ENCODE peak calls at places on chromosomes 3 and 15, in four cellular contexts. S is neuronal stem cell, V is HCT116, T is mammary epithelial cell. Z is an unnamed sample.

GRCh38 chr3:107366766-107367165 is 10.5 kb upstream of the CCDC54 start:
- DNase-seq in S (no peak), V (no peak), T (no peak), Z (no peak)

GRCh38 chr3:156818890-156819289 is 7.3 kb upstream of the LEKR1 start:
- DNase-seq in S (no peak), V (peak; percentile 59), T (peak; percentile 83), Z (peak; percentile 88)

GRCh38 chr3:64728994-64729393 is 41.2 kb upstream of the ADAMTS9 start:
- DNase-seq in S (no peak), V (no peak), T (no peak), Z (no peak)

GRCh38 chr3:195023576-195023975 is 247.4 kb downstream of the XXYLT1 start:
- DNase-seq in S (no peak), V (no peak), T (no peak), Z (no peak)

GRCh38 chr3:11671648-11672100 is 28.0 kb upstream of the VGLL4 start:
- DNase-seq in S (no peak), V (peak; percentile 3), T (no peak), Z (peak; percentile 74)

GRCh38 chr3:16372362-16373269 is 107.6 kb downstream of the OXNAD1 start:
- DNase-seq in S (no peak), V (no peak), T (no peak), Z (peak; percentile 10)

GRCh38 chr3:63918321-63918720 is 6.1 kb upstream of the SCAANT1 start:
- DNase-seq in S (no peak), V (no peak), T (no peak), Z (peak; percentile 80)

GRCh38 chr3:49410844-49411549 is 779 bp downstream of the RHOA start:
- DNase-seq in S (no peak), V (no peak), T (peak; percentile 39), Z (peak; percentile 77)

GRCh38 chr15:68578175-68578959 is 426 bp upstream of the CORO2B start:
- DNase-seq in S (no peak), V (no peak), T (peak; percentile 33), Z (peak; percentile 88)

GRCh38 chr3:161345023-161345422 is 26.3 kb downstream of the SPTSSB start:
- DNase-seq in S (no peak), V (no peak), T (no peak), Z (no peak)

GRCh38 chr15:39918688-39919385 is 1.2 kb downstream of the GPR176 start:
- DNase-seq in S (no peak), V (no peak), T (peak; percentile 74), Z (peak; percentile 85)

GRCh38 chr3:14297784-14298236 is 104.6 kb upstream of the SLC6A6 start:
- DNase-seq in S (no peak), V (no peak), T (peak; percentile 63), Z (peak; percentile 23)

GRCh38 chr15:48406240-48406891 is 75.1 kb downstream of the DUT start:
- DNase-seq in S (no peak), V (no peak), T (no peak), Z (no peak)

GRCh38 chr3:157618075-157618760 is 115.0 kb upstream of the VEPH1 start:
- DNase-seq in S (peak; percentile 43), V (peak; percentile 61), T (peak; percentile 79), Z (peak; percentile 73)

GRCh38 chr15:99475754-99476412 is 89.9 kb upstream of the MEF2A start:
- DNase-seq in S (no peak), V (no peak), T (no peak), Z (no peak)

GRCh38 chr15:57592426-57592825 is 722 bp downstream of the MYZAP start:
- DNase-seq in S (no peak), V (no peak), T (no peak), Z (no peak)

GRCh38 chr15:59138243-59138642 is 33.3 kb downstream of the CCNB2 start:
- DNase-seq in S (peak; percentile 6), V (peak; percentile 46), T (no peak), Z (peak; percentile 60)

GRCh38 chr3:53218136-53218535 is 37.7 kb downstream of the TKT start:
- DNase-seq in S (no peak), V (no peak), T (no peak), Z (no peak)

GRCh38 chr3:119019767-119020518 is 14.7 kb downstream of the IGSF11 start:
- DNase-seq in S (no peak), V (no peak), T (no peak), Z (no peak)

GRCh38 chr15:89662893-89663673 is 7.8 kb upstream of the KIF7 start:
- DNase-seq in S (no peak), V (no peak), T (peak; percentile 76), Z (peak; percentile 98)

GRCh38 chr15:88648357-88649214 is 9.8 kb downstream of the ISG20 start:
- DNase-seq in S (no peak), V (no peak), T (peak; percentile 47), Z (peak; percentile 36)

GRCh38 chr15:39411102-39411989 is 169.5 kb upstream of the THBS1 start:
- DNase-seq in S (no peak), V (no peak), T (peak; percentile 90), Z (peak; percentile 50)

GRCh38 chr3:7307410-7307809 is 446.5 kb downstream of the GRM7 start:
- DNase-seq in S (no peak), V (no peak), T (peak; percentile 20), Z (no peak)

GRCh38 chr3:119304201-119304713 is 10.1 kb downstream of the ARHGAP31 start:
- DNase-seq in S (no peak), V (no peak), T (peak; percentile 11), Z (peak; percentile 73)

GRCh38 chr15:79192462-79193036 is 90.0 kb upstream of the ANKRD34C start:
- DNase-seq in S (no peak), V (no peak), T (no peak), Z (peak; percentile 25)

GRCh38 chr3:11749486-11749885 is 97.2 kb downstream of the TAMM41 start:
- DNase-seq in S (no peak), V (no peak), T (no peak), Z (peak; percentile 64)

GRCh38 chr15:96053039-96054021 is 277.2 kb upstream of the NR2F2 start:
- DNase-seq in S (peak; percentile 30), V (peak; percentile 16), T (peak; percentile 16), Z (peak; percentile 9)

GRCh38 chr3:146160233-146160963 is 586 bp downstream of the PLOD2 start:
- DNase-seq in S (peak; percentile 61), V (peak; percentile 57), T (peak; percentile 83), Z (peak; percentile 94)

GRCh38 chr3:46001178-46001577 is 5.6 kb upstream of the FYCO1 start:
- DNase-seq in S (no peak), V (no peak), T (no peak), Z (no peak)

GRCh38 chr15:38554354-38554753 is 10.3 kb downstream of the RASGRP1 start:
- DNase-seq in S (no peak), V (no peak), T (no peak), Z (no peak)

GRCh38 chr3:24123596-24123995 is 178.5 kb downstream of the NR1D2 start:
- DNase-seq in S (no peak), V (no peak), T (no peak), Z (peak; percentile 59)

GRCh38 chr3:55664387-55664786 is 177.3 kb upstream of the WNT5A start:
- DNase-seq in S (peak; percentile 55), V (no peak), T (no peak), Z (no peak)

GRCh38 chr15:39432935-39433334 is 147.9 kb upstream of the THBS1 start:
- DNase-seq in S (no peak), V (no peak), T (no peak), Z (no peak)

GRCh38 chr3:116007000-116007399 is 383.7 kb downstream of the GAP43 start:
- DNase-seq in S (no peak), V (no peak), T (no peak), Z (peak; percentile 14)

GRCh38 chr15:68209735-68210408 is 4.7 kb upstream of the CALML4 start:
- DNase-seq in S (no peak), V (no peak), T (no peak), Z (no peak)

GRCh38 chr3:5227812-5228211 is 40.3 kb downstream of the EDEM1 start:
- DNase-seq in S (no peak), V (no peak), T (no peak), Z (peak; percentile 48)

GRCh38 chr3:109685084-109686079 is 348.0 kb upstream of the DPPA4 start:
- DNase-seq in S (no peak), V (peak; percentile 93), T (peak; percentile 96), Z (peak; percentile 100)

GRCh38 chr15:23372284-23372683 is 17.7 kb downstream of the GOLGA8S start:
- DNase-seq in S (no peak), V (no peak), T (no peak), Z (no peak)
- H3K9ac ChIP-seq in S (no peak overlapping the region), V (no peak overlapping the region), T (no peak overlapping the region), Z (no peak overlapping the region)

DNA sequence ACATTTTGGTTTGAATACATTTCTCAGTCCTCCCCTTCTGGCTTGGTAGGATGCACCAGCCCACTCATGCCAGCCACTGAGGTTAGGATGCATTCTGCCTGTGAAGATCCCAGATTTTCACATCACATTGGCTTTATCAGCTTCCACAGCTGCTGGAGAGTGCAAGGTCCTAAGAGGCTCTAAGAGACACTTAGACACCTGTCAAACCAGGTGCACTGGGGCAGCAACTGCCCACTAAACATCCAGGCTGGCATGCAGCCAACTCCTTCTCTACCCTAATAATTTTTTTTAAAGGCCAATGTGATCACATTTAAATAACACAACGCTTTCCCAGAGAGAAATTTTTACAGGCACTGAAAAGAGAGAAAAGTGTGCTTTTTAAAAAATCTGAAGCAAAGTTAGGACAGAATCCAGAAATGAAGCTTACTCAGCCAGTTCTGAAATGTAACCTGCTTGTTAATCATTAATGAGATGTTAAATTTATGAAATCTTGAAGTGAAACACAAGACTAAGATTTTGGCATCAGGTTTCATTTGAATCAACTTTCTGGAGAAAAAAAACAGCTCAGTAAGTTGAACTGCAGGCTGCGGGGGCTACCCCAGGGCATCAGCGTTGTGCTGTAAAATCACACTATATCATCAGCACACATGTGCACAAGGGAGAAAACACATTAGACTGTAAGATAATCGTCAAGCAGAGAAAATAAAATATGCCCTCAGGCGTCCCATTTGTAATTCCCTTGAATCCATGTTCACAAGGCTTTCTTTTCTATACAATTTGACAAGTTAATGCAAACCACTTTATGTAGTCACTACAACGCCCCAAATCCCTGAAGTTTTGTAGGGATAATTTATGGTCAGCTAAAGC is 312.9 kb downstream of the ZBBX start:
- DNase-seq in S (no peak), V (no peak), T (no peak), Z (no peak)
- H3K4me3 ChIP-seq in S (no peak overlapping the region), V (no peak overlapping the region), T (no peak overlapping the region), Z (no peak overlapping the region)

GRCh38 chr3:105860649-105861048 is 8.2 kb downstream of the CBLB start:
- DNase-seq in S (no peak), V (no peak), T (no peak), Z (no peak)
- H3K36me3 ChIP-seq in S (peaks cover 81% of the 10 kb centered on the region), V (no peaks in the 10 kb centered on the region), T (peaks cover 3% of the 10 kb centered on the region), Z (peaks cover 68% of the 10 kb centered on the region)

DNA sequence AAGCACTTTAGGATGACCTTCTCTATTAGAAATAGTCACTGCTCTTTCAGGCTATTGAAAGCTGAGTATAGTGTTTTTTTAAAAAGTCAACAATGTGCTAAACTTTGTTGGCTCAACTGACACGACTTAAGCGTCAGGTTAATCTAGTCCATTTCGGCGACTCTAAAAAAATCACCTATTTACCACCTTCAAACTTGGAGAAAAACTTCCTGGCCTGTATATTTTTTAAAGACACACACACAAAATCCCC is 517.8 kb downstream of the FOXP1 start:
- DNase-seq in S (no peak), V (no peak), T (no peak), Z (no peak)
- H3K9ac ChIP-seq in S (no peak overlapping the region), V (no peak overlapping the region), T (peak overlapping the region; percentile 96), Z (peak overlapping the region; percentile 90)

DNA sequence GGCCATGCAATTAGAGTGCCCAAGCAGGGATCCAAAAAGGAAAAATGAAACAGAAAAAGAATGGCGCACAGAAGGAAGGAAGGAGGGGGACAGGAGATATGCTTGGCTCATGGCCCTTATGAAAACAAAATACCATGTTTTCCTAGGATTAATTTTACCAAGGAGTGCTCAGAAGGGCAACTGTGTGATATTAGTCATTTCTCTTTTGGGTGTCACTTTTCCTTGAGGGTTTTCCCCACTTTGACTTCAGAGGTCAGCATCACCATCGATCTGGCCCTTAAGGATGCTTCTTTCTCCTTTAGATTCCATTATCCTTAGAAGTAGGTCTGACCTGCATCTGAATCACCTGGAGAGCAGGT is 1.4 kb downstream of the PARP14 start:
- DNase-seq in S (no peak), V (no peak), T (no peak), Z (no peak)
- H3K4me3 ChIP-seq in S (no peak overlapping the region), V (peak overlapping the region; percentile 85), T (no peak overlapping the region), Z (peak overlapping the region; percentile 78)

Z was measured in GM23248.